ENCODE peak calls at places on chromosome 20, in nine cellular contexts. K is tibial nerve, Z is body of pancreas, A is right lobe of liver, S is ovary, B is transverse colon, R is suprapubic skin, J is esophagus squamous epithelium, F is stomach. C is an unnamed sample. For H3K36me3, the result is how much of the 10 kb centered on the place peaks cover.

GRCh38 chr20:52083627-52084232 is 107.8 kb downstream of the ZFP64 start:
- DNase-seq in K (no peak), B (peak), F (peak), Z (peak), A (no peak), J (no peak), S (peak), R (no peak), C (peak)

GRCh38 chr20:59988141-59988540 is 29.9 kb downstream of the CDH26 start:
- DNase-seq in S (no peak), R (no peak), K (no peak), J (no peak), F (peak), B (no peak), Z (peak), A (no peak), C (no peak)

GRCh38 chr20:41095110-41095969 is 42.0 kb upstream of the PLCG1 start:
- DNase-seq in R (no peak), J (no peak), S (peak), A (no peak), Z (peak), B (peak), K (no peak), F (peak), C (peak)

GRCh38 chr20:57163041-57163440 is 103.4 kb downstream of the BMP7 start:
- DNase-seq in K (no peak), Z (no peak), S (no peak), J (no peak), F (no peak), R (no peak), B (no peak), A (no peak), C (no peak)

GRCh38 chr20:20452254-20452676 is 84.4 kb downstream of the INSM1 start:
- DNase-seq in S (peak), J (peak), B (peak), R (no peak), K (peak), A (no peak), F (peak), Z (peak), C (no peak)

GRCh38 chr20:6692566-6693168 is 74.8 kb upstream of the BMP2 start:
- DNase-seq in B (peak), S (no peak), J (no peak), F (no peak), R (no peak), A (no peak), Z (no peak), K (no peak), C (no peak)

GRCh38 chr20:61640846-61641245 is 388.8 kb downstream of the CDH4 start:
- DNase-seq in J (no peak), S (no peak), F (no peak), Z (no peak), K (no peak), R (no peak), A (no peak), B (no peak), C (no peak)

GRCh38 chr20:38600057-38600456 is 1.6 kb upstream of the ARHGAP40 start:
- DNase-seq in S (no peak), R (no peak), F (no peak), K (no peak), Z (no peak), J (no peak), A (no peak), B (no peak), C (no peak)

GRCh38 chr20:34541264-34541901 is 17.1 kb upstream of the MAP1LC3A start:
- DNase-seq in F (no peak), K (no peak), A (no peak), Z (no peak), J (no peak), S (no peak), R (no peak), B (no peak), C (no peak)

GRCh38 chr20:6768228-6769185 is 1.0 kb downstream of the BMP2 start:
- DNase-seq in F (peak), A (peak), Z (peak), J (no peak), K (peak), S (no peak), R (no peak), B (peak), C (peak)

GRCh38 chr20:47172579-47172978 is 183.9 kb downstream of the ZMYND8 start:
- DNase-seq in A (no peak), F (no peak), Z (no peak), J (no peak), R (no peak), B (no peak), S (no peak), K (no peak), C (no peak)

GRCh38 chr20:47178277-47178676 is 178.2 kb downstream of the ZMYND8 start:
- DNase-seq in K (no peak), Z (no peak), J (no peak), F (no peak), B (no peak), A (no peak), S (no peak), R (no peak), C (no peak)

GRCh38 chr20:47173596-47174216 is 182.8 kb downstream of the ZMYND8 start:
- DNase-seq in R (no peak), B (no peak), F (no peak), K (no peak), A (no peak), J (no peak), S (no peak), Z (no peak), C (no peak)

GRCh38 chr20:47175501-47175900 is 181.0 kb downstream of the ZMYND8 start:
- DNase-seq in A (no peak), B (no peak), Z (no peak), F (peak), J (no peak), S (no peak), K (no peak), R (no peak), C (no peak)

GRCh38 chr20:47174844-47175243 is 181.7 kb downstream of the ZMYND8 start:
- DNase-seq in S (no peak), J (no peak), K (no peak), Z (no peak), B (no peak), F (no peak), R (no peak), A (no peak), C (no peak)
- H3K36me3 ChIP-seq in S (under half), J (under half), K (under half), Z (under half), B (under half), F (under half), R (under half), A (under half), C (under half)

GRCh38 chr20:36645998-36646397 is at the start of gene SLA2:
- DNase-seq in S (peak), B (peak), A (no peak), J (no peak), R (no peak), Z (peak), F (peak), K (no peak), C (no peak)
- TF ChIP-seq POLR2A in S (no peak), B (no peak), A (no peak), J (no peak), R (no peak), Z (no peak), F (no peak), K (no peak), C (no peak)

DNA sequence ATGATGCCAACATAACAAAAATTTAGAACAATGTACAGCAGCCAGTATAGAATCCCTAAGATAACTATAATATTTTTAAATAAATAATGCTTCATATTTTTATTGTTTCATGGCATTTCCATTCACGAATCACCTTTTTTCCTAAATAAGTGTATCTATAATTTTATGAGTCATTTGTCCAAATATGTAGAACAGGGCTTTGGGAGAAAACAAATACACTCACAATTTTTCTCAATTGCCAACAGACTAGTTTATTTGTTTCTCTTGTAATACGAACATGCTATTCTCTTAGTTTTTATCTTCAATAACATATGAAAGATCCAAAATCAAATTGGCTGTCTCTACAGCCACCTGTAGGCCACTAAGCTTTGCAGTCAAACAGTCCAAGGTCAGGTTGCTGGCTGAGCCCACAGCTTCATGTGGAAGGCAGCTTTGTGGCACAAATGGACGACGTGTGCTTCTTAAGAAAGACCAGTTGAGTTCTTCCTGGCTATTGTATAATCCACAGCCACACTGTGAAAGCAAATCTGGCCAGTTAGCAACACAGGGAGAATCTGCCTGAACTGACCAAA is 29.0 kb downstream of the MKKS start:
- DNase-seq in S (no peak), K (no peak), J (no peak), F (no peak), B (no peak), Z (peak), A (peak), R (no peak), C (no peak)
- TF ChIP-seq CTCF in S (no peak), K (no peak), J (no peak), F (no peak), B (no peak), Z (peak), A (peak), R (no peak), C (no peak)

GRCh38 chr20:46060975-46061374 is 28.8 kb downstream of the NCOA5 start:
- DNase-seq in Z (no peak), S (no peak), K (no peak), J (no peak), R (no peak), B (no peak), A (no peak), F (no peak), C (no peak)
- H3K36me3 ChIP-seq in Z (under half), S (under half), K (half or more), J (under half), R (half or more), B (under half), A (under half), F (half or more), C (half or more)

C was measured in sigmoid colon.